ENCODE peak calls at places on chromosome X, in five cellular contexts. V is IMR-90, X is pancreas, N is heart left ventricle, Z is PC-3. B is an unnamed sample.

GRCh38 chrX:68935362-68935761 is 106.5 kb downstream of the EFNB1 start:
- DNase-seq in V (no peak), X (no peak), N (no peak), Z (peak; percentile 30), B (peak; percentile 71)

GRCh38 chrX:141220342-141221008 is 21.8 kb downstream of the SPANXC start:
- DNase-seq in V (peak; percentile 74), X (no peak), N (no peak), Z (peak; percentile 92), B (peak; percentile 79)

GRCh38 chrX:103376118-103376978 is at the start of gene BEX3:
- DNase-seq in V (peak; percentile 59), X (peak; percentile 39), N (peak; percentile 47), Z (peak; percentile 44), B (no peak)

GRCh38 chrX:3651272-3651671 is 62.2 kb downstream of the PRKX start:
- DNase-seq in V (peak; percentile 49), X (no peak), N (no peak), Z (peak; percentile 40), B (peak; percentile 19)

GRCh38 chrX:134764202-134764785 is 106.0 kb upstream of the PLAC1 start:
- DNase-seq in V (no peak), X (no peak), N (no peak), Z (peak; percentile 90), B (peak; percentile 68)

GRCh38 chrX:85309717-85310116 is 65.9 kb downstream of the ZNF711 start:
- DNase-seq in V (no peak), X (no peak), N (no peak), Z (no peak), B (no peak)

GRCh38 chrX:34300871-34301270 is 168.8 kb upstream of the FAM47A start:
- DNase-seq in V (peak; percentile 58), X (peak; percentile 19), N (no peak), Z (peak; percentile 52), B (peak; percentile 57)

GRCh38 chrX:150683536-150684146 is 9.6 kb upstream of the MTMR1 start:
- DNase-seq in V (peak; percentile 33), X (no peak), N (no peak), Z (peak; percentile 74), B (no peak)

GRCh38 chrX:136528645-136529315 is 3.2 kb upstream of the VGLL1 start:
- DNase-seq in V (no peak), X (no peak), N (no peak), Z (peak; percentile 52), B (peak; percentile 20)

GRCh38 chrX:24468245-24468644 is 3.2 kb downstream of the PDK3 start:
- DNase-seq in V (no peak), X (no peak), N (no peak), Z (no peak), B (no peak)

GRCh38 chrX:23540532-23540931 is 126.8 kb upstream of the PRDX4 start:
- DNase-seq in V (no peak), X (no peak), N (no peak), Z (no peak), B (no peak)

GRCh38 chrX:46500054-46500453 is 45.2 kb downstream of the ZNF674 start:
- DNase-seq in V (no peak), X (no peak), N (no peak), Z (no peak), B (no peak)

GRCh38 chrX:56759736-56760409 is 30.8 kb downstream of the NBDY start:
- DNase-seq in V (no peak), X (no peak), N (no peak), Z (no peak), B (no peak)

GRCh38 chrX:71450433-71451106 is 82.3 kb upstream of the OGT start:
- DNase-seq in V (no peak), X (no peak), N (no peak), Z (no peak), B (no peak)

GRCh38 chrX:13694983-13695382 is 6.1 kb downstream of the RAB9A start:
- DNase-seq in V (no peak), X (no peak), N (no peak), Z (no peak), B (no peak)
- H3K4me3 ChIP-seq in V (no peak overlapping the region), X (no peak overlapping the region), N (no peak overlapping the region), Z (no peak overlapping the region), B (no peak overlapping the region)

GRCh38 chrX:14697453-14697852 is 168.1 kb downstream of the GLRA2 start:
- DNase-seq in V (no peak), X (no peak), N (no peak), Z (peak; percentile 69), B (peak; percentile 11)
- TF ChIP-seq CTCF in V (peak; percentile 33), X (peak; percentile 46), N (no peak), Z (peak; percentile 84), B (peak; percentile 65)

GRCh38 chrX:9638871-9639270 is 126.8 kb downstream of the GPR143 start:
- DNase-seq in V (no peak), X (no peak), N (no peak), Z (no peak), B (no peak)

GRCh38 chrX:9635805-9636204 is 129.8 kb downstream of the GPR143 start:
- DNase-seq in V (peak; percentile 23), X (no peak), N (no peak), Z (no peak), B (no peak)

DNA sequence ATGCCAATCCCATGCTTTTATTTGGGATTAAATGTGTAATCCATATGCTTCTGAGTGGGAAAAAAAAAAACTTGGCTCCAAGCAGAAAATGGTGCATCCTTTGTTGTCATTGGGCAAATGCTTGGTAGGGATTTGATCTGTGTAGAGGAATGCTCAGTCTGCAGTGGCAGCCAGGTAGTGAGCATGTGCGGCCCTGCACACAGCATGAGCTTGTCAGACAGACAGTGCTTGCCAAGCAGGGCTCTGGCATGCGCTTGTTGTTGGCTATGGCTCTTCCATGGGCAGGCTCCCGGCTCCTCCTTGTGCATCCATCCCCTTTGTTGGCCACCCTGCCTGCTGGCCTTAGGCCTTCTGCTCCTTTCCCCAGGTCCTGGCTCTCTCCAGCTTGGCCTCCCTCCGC is 130.3 kb downstream of the GPR143 start:
- DNase-seq in V (no peak), X (no peak), N (peak; percentile 40), Z (no peak), B (no peak)
- H3K36me3 ChIP-seq in V (no peaks in the 10 kb centered on the region), X (no peaks in the 10 kb centered on the region), N (no peaks in the 10 kb centered on the region), Z (no peaks in the 10 kb centered on the region), B (no peaks in the 10 kb centered on the region)

DNA sequence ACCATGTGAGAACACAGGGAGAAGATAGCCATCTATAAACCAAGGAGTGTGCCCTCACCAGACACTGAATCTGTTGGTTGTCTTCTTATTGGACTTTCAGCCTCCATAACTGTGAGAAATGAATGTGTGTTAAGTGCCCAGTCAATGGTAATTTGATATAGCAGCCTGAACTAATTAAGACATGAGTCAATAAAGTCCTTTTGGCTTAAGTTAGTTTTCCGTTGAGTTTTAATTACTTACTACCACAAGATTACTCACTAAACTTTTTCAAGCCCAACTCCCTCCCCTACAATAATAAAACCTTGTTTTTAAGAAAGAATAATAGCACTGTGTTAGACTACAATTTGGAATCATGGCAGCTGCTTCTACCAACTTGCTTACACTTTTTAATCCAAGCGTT is 324.2 kb downstream of the PCDH19 start:
- DNase-seq in V (no peak), X (no peak), N (no peak), Z (no peak), B (peak; percentile 59)
- H3K4me3 ChIP-seq in V (no peak overlapping the region), X (no peak overlapping the region), N (no peak overlapping the region), Z (no peak overlapping the region), B (no peak overlapping the region)

DNA sequence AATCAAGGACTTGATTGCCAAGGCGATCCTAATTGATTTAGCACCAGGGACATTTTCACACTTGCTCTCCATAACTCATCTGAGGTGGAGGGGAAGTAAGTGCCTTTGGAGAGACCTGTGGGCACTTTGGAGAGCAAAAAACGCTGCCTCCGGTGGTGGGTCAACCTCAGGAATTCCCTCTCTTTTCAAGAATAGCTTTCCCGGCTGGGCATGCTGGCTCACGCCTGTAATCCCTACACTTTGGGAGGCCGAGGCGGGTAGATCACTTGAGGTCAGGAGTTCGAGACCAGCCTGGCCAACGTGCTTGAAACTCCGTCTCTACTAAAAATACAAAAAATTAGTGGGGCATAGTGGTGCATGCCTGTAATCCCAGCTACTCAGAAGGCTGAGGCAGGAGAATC is 49.2 kb downstream of the PRPS1 start:
- DNase-seq in V (no peak), X (no peak), N (no peak), Z (peak; percentile 21), B (peak; percentile 35)
- TF ChIP-seq CTCF in V (no peak), X (no peak), N (no peak), Z (peak; percentile 26), B (no peak)

GRCh38 chrX:48976086-48976485 is 4.4 kb upstream of the KCND1 start:
- DNase-seq in V (no peak), X (no peak), N (no peak), Z (no peak), B (no peak)

GRCh38 chrX:48975041-48975440 is 3.4 kb upstream of the KCND1 start:
- DNase-seq in V (no peak), X (no peak), N (no peak), Z (no peak), B (no peak)

GRCh38 chrX:48975541-48975940 is 3.9 kb upstream of the KCND1 start:
- DNase-seq in V (no peak), X (no peak), N (no peak), Z (no peak), B (no peak)

GRCh38 chrX:48981178-48981577 is 9.5 kb upstream of the KCND1 start:
- DNase-seq in V (no peak), X (no peak), N (no peak), Z (no peak), B (no peak)

GRCh38 chrX:48978226-48978625 is 6.6 kb upstream of the KCND1 start:
- DNase-seq in V (no peak), X (no peak), N (no peak), Z (no peak), B (no peak)
- H3K36me3 ChIP-seq in V (peaks cover 27% of the 10 kb centered on the region), X (no peaks in the 10 kb centered on the region), N (peaks cover 44% of the 10 kb centered on the region), Z (peaks cover 3% of the 10 kb centered on the region), B (peaks cover 3% of the 10 kb centered on the region)

DNA sequence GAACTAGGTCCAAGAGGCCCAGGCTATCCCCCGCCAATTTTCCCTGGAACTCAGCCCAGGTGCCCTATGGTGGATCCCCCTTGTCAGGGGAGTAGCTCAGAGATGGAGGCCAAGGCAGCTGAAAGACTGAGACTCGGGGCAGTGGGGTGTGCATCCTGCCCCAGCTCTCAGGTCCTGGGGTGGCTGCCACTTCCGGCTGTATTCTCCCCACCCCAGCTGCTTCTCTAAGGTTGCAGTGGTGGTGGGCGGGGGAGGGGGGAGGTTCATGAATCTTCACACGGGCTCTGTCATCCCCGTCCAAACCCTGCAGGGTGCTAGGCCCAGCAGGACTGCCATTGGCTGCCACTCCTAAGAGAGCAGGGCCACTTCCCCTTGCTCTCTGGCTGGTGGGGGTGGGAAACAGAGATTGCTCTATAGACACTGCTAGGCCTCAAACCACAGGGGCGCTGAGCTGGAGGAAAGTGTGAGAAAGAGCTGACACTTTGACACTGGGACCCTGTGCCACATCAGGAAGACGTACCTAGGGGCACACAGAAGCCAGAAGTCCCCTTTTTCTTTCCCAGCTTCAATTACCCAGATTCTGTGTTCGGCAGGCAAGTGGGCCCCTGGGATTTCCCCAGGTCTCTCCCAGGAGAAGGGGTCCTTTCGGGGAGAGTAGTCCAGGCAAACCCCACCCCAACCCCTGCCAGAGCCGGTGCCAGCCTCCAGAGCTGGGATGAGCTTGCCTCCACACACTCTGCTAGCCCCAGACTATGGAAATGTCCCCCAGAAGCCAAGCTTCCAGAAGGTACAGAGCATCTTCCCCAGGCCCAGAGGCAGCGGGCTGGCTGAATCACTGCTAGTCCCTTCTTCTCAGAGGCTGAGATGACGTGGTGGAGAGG is 1.6 kb downstream of the SASH3 start:
- DNase-seq in V (no peak), X (no peak), N (peak; percentile 37), Z (no peak), B (no peak)
- H3K4me3 ChIP-seq in V (no peak overlapping the region), X (no peak overlapping the region), N (no peak overlapping the region), Z (no peak overlapping the region), B (no peak overlapping the region)

B was measured in bronchial epithelial cell.